ENCODE peak calls at places on chromosomes 3 and 15, in five cellular contexts. Z is GM12878, N is HCT116, F is K562, G is HepG2. W is an unnamed sample.

GRCh38 chr3:130258532-130258952 is 86.9 kb upstream of the COL6A5 start:
- DNase-seq in F (peak; percentile 10), Z (no peak), N (no peak), G (no peak), W (no peak)

GRCh38 chr3:163450684-163451083 is 1627.6 kb downstream of the SI start:
- DNase-seq in G (no peak), Z (no peak), F (no peak), N (no peak), W (no peak)

GRCh38 chr3:70342149-70342548 is 29.7 kb upstream of the MDFIC2 start:
- DNase-seq in F (no peak), G (no peak), N (no peak), Z (no peak), W (no peak)

GRCh38 chr3:113783463-113783862 is 36.6 kb downstream of the ATP6V1A start:
- DNase-seq in N (no peak), G (no peak), Z (no peak), F (no peak), W (no peak)

GRCh38 chr3:21920431-21920830 is 169.4 kb upstream of the ZNF385D start:
- DNase-seq in N (no peak), G (no peak), Z (no peak), F (no peak), W (no peak)

GRCh38 chr15:58520464-58520863 is 88.7 kb downstream of the LIPC start:
- DNase-seq in F (no peak), G (no peak), N (no peak), Z (no peak), W (no peak)

GRCh38 chr3:85342915-85343314 is 384.1 kb downstream of the CADM2 start:
- DNase-seq in N (no peak), G (peak; percentile 3), Z (no peak), F (no peak), W (peak; percentile 24)

GRCh38 chr15:26731965-26732364 is 40.9 kb downstream of the GABRB3 start:
- DNase-seq in G (no peak), Z (no peak), F (no peak), N (no peak), W (no peak)

DNA sequence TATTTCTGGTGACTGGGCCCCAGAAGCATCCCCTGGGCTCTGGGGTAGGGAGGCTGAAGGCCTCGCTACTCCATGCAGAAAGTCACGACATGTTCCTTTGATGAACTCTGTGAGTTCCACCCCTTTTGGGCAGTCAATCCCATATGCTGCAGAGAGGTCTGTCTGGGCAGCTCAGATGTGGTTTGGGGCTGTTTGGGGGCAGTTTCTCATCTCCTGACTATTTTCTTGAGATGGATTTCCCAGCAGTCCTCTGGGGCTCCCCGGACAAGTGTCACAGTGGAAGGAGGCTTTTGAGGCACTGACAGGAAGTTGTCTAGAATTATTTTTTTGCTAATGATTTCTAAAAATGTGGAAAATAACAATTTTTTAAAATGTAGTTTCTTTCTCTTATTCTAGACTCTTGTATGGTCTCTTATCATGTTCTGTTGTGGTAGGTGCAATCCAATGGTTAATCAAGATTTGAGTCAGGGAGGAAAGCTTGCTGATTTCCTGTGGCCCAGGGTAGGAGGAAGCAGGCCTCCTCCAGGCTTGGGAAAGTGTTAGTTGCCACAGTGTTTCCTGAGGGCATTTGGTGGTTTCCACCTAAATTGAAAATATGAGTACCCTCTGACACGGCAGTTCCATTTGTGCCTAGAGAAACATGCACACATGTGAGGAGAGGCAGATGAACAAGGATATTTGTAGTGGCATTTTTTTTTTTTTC is 19.9 kb upstream of the TATDN2 start:
- DNase-seq in Z (no peak), G (no peak), F (no peak), N (no peak), W (no peak)
- TF ChIP-seq SIN3A in Z (no peak), G (no peak), F (no peak), N (no peak), W (no peak)

GRCh38 chr15:65561934-65562333 is 31.7 kb downstream of the HACD3 start:
- DNase-seq in Z (no peak), G (no peak), F (no peak), N (no peak), W (no peak)

GRCh38 chr15:65559941-65560340 is 29.7 kb downstream of the HACD3 start:
- DNase-seq in N (no peak), Z (no peak), G (no peak), F (no peak), W (no peak)

GRCh38 chr15:65558997-65559760 is 28.9 kb downstream of the HACD3 start:
- DNase-seq in F (no peak), Z (no peak), G (no peak), N (no peak), W (no peak)

GRCh38 chr15:65556622-65557021 is 26.4 kb downstream of the HACD3 start:
- DNase-seq in F (no peak), N (no peak), Z (no peak), G (no peak), W (no peak)

DNA sequence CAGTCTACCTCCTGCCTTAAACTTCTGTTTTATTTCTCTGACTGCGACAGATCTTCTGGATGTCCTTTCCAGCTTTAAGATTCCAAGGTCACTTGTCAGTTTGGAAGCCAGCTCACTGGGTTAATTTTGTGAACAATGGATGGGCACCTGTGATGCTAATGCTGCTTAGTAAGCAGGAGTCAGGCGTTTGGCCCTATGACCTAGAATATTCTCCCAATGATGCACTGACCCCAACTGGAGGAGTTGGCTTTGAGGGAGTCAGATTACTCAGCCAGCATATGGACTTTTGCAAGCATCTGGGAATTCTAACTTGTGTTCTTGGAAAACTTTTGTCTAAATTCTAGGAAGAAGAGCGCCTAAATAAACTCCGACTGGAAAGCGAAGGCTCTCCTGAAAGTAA is 28.1 kb downstream of the HACD3 start:
- DNase-seq in N (no peak), Z (no peak), F (no peak), G (no peak), W (no peak)
- TF ChIP-seq SIN3A in N (no peak), Z (no peak), F (no peak), G (no peak), W (no peak)

GRCh38 chr3:125287248-125287647 is 74.7 kb upstream of the SLC12A8 start:
- DNase-seq in N (no peak), F (no peak), Z (no peak), G (no peak), W (no peak)
- TF ChIP-seq SIN3A in N (no peak), F (no peak), Z (no peak), G (no peak), W (no peak)

GRCh38 chr3:185930393-185931107 is 7.3 kb downstream of the TRA2B start:
- DNase-seq in F (no peak), G (no peak), N (no peak), Z (no peak), W (no peak)
- TF ChIP-seq SIN3A in F (no peak), G (no peak), N (no peak), Z (no peak), W (no peak)

DNA sequence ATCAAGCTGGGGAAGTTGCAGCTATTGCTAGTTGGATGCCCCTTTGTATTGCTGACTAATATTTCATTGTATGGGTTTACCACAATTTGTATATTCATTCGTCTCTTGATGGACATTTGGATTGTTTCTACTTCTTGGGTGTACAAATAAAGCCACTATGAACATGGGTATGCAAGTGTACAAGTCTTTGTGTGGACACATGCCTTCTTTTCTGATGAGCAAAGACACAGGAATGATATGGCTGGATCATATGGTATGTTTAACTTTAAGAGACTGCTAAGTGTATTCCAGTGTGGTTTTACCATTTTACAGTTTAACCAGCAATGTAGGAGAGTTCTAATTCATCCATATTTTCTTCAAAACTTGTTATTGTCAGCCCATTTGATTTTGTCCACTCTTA is 32.2 kb downstream of the NECTIN3 start:
- DNase-seq in N (no peak), Z (no peak), F (no peak), G (no peak), W (no peak)
- TF ChIP-seq SIN3A in N (no peak), Z (no peak), F (no peak), G (no peak), W (no peak)

GRCh38 chr3:191120447-191121304 is 78.4 kb upstream of the OSTN start:
- DNase-seq in N (no peak), G (no peak), Z (no peak), F (no peak), W (no peak)
- TF ChIP-seq SIN3A in N (no peak), G (no peak), Z (no peak), F (no peak), W (no peak)

GRCh38 chr3:53833650-53834049 is 12.6 kb downstream of the CHDH start:
- DNase-seq in Z (no peak), F (no peak), N (no peak), G (no peak), W (no peak)
- TF ChIP-seq SIN3A in Z (no peak), F (no peak), N (no peak), G (no peak), W (no peak)

W was measured in Panc1.